ENCODE peak calls at places on chromosomes 1 and 21, in ten cellular contexts. I is Caki2, C is activated T-helper 1 cell treated with Interleukin-2 at 50 U/mL for 16 hours, F is brain microvascular endothelial cell, E is head of caudate nucleus, W is stomach, U is lower leg skin, Q is kidney epithelial cell, D is astrocyte of the spinal cord, H is osteocyte. T is an unnamed sample.

GRCh38 chr1:222880586-222880985 is 65.7 kb downstream of the DISP1 start:
- DNase-seq in U (no peak), W (no peak), C (no peak), I (no peak), H (no peak), F (peak), D (peak), E (no peak), Q (peak), T (peak)

GRCh38 chr1:36112823-36113222 is 12.2 kb downstream of the COL8A2 start:
- DNase-seq in W (no peak), I (no peak), Q (no peak), D (no peak), E (no peak), F (no peak), U (no peak), C (no peak), H (no peak), T (no peak)

GRCh38 chr1:201552941-201553341 is 14.0 kb downstream of the NAV1 start:
- DNase-seq in U (no peak), F (peak), H (no peak), I (peak), D (peak), W (no peak), C (no peak), Q (no peak), E (no peak), T (peak)

GRCh38 chr1:199279872-199280649 is 641.2 kb downstream of the PTPRC start:
- DNase-seq in U (no peak), C (no peak), I (no peak), E (no peak), W (no peak), F (peak), H (no peak), D (no peak), Q (no peak), T (peak)

GRCh38 chr1:175338447-175339135 is 146.0 kb upstream of the KIAA0040 start:
- DNase-seq in E (no peak), W (no peak), D (no peak), I (no peak), Q (no peak), H (no peak), C (peak), U (no peak), F (no peak), T (no peak)

GRCh38 chr1:89363638-89364536 is at the start of gene GBP6:
- DNase-seq in U (no peak), D (no peak), Q (no peak), E (no peak), W (no peak), I (no peak), C (no peak), H (no peak), F (no peak), T (no peak)

GRCh38 chr1:177274687-177275211 is 104.0 kb downstream of the BRINP2 start:
- DNase-seq in H (no peak), I (no peak), Q (no peak), D (peak), C (no peak), F (peak), W (peak), U (no peak), E (no peak), T (peak)

GRCh38 chr1:37513795-37514349 is 694 bp downstream of the MEAF6 start:
- DNase-seq in U (no peak), Q (no peak), H (peak), C (peak), E (peak), D (no peak), F (peak), W (peak), I (no peak), T (no peak)

GRCh38 chr1:35810096-35810860 is 2.5 kb downstream of the AGO4 start:
- DNase-seq in I (no peak), C (no peak), E (peak), Q (peak), H (no peak), F (peak), W (no peak), D (peak), U (no peak), T (peak)

GRCh38 chr1:72229893-72230292 is 52.4 kb downstream of the NEGR1 start:
- DNase-seq in Q (no peak), W (no peak), C (no peak), U (no peak), F (no peak), I (no peak), D (no peak), E (no peak), H (no peak), T (peak)

GRCh38 chr1:3611170-3612019 is at the start of gene MEGF6:
- DNase-seq in H (peak), Q (no peak), W (peak), C (peak), F (peak), I (peak), D (peak), E (peak), U (peak), T (peak)

GRCh38 chr1:66364578-66365391 is 169.2 kb upstream of the SGIP1 start:
- DNase-seq in C (no peak), D (no peak), E (no peak), W (no peak), F (no peak), I (no peak), H (no peak), U (no peak), Q (no peak), T (no peak)

GRCh38 chr1:212288614-212289013 is 3.4 kb downstream of the PPP2R5A start:
- DNase-seq in D (peak), E (no peak), I (peak), C (no peak), H (no peak), Q (no peak), U (no peak), W (no peak), F (no peak), T (peak)

GRCh38 chr1:88980918-88981317 is 11.5 kb downstream of the KYAT3 start:
- DNase-seq in H (no peak), E (no peak), C (no peak), F (no peak), Q (no peak), D (no peak), W (no peak), U (no peak), I (no peak), T (no peak)

GRCh38 chr1:237287876-237288517 is 246.0 kb downstream of the RYR2 start:
- DNase-seq in C (no peak), E (no peak), W (no peak), I (no peak), H (no peak), Q (no peak), D (no peak), U (no peak), F (no peak), T (no peak)

GRCh38 chr1:13513063-13513884 is 529 bp downstream of the LRRC38 start:
- DNase-seq in I (no peak), D (no peak), Q (no peak), C (no peak), E (no peak), W (no peak), F (no peak), U (no peak), H (no peak), T (peak)

GRCh38 chr1:155598842-155599331 is 11.1 kb upstream of the MSTO1 start:
- DNase-seq in E (peak), H (no peak), I (no peak), W (no peak), F (peak), C (no peak), Q (peak), U (no peak), D (peak), T (peak)

GRCh38 chr1:1599919-1600860 is at the start of gene FNDC10:
- DNase-seq in E (no peak), Q (no peak), C (no peak), W (no peak), H (peak), D (no peak), F (no peak), I (no peak), U (no peak), T (no peak)

GRCh38 chr21:41247561-41247968 is 69.0 kb upstream of the FAM3B start:
- DNase-seq in W (peak), H (peak), D (peak), I (peak), U (no peak), F (peak), Q (no peak), C (no peak), E (no peak), T (peak)

GRCh38 chr1:65820983-65821382 is 28.3 kb downstream of the PDE4B start:
- DNase-seq in C (no peak), U (no peak), F (peak), D (peak), I (peak), H (no peak), Q (peak), E (no peak), W (no peak), T (peak)

GRCh38 chr1:115373305-115373704 is 35.3 kb upstream of the NGF start:
- DNase-seq in H (no peak), W (no peak), E (no peak), F (peak), U (no peak), I (peak), C (no peak), D (peak), Q (peak), T (peak)

GRCh38 chr1:43796111-43796581 is 88.8 kb downstream of the ST3GAL3 start:
- DNase-seq in H (no peak), E (no peak), W (no peak), D (peak), I (no peak), C (no peak), Q (no peak), U (no peak), F (peak), T (peak)

GRCh38 chr1:228898582-228898992 is 163.3 kb downstream of the RHOU start:
- DNase-seq in Q (no peak), U (no peak), C (no peak), W (peak), D (no peak), F (no peak), E (no peak), H (peak), I (no peak), T (no peak)

GRCh38 chr1:34889705-34890104 is 30.2 kb upstream of the SMIM12 start:
- DNase-seq in C (no peak), Q (no peak), F (no peak), I (no peak), H (no peak), D (no peak), U (no peak), E (no peak), W (no peak), T (peak)

GRCh38 chr1:9111957-9112356 is 16.9 kb downstream of the GPR157 start:
- DNase-seq in F (no peak), I (no peak), H (no peak), E (no peak), U (no peak), W (no peak), D (no peak), C (no peak), Q (no peak), T (no peak)

GRCh38 chr1:62573675-62574074 is 23.6 kb upstream of the ANGPTL3 start:
- DNase-seq in F (no peak), H (no peak), C (no peak), E (no peak), I (no peak), W (no peak), D (no peak), Q (no peak), U (no peak), T (no peak)

GRCh38 chr1:188895611-188896010 is 1582.1 kb downstream of the BRINP3 start:
- DNase-seq in W (no peak), Q (no peak), H (no peak), E (no peak), C (no peak), I (no peak), U (no peak), D (no peak), F (no peak), T (no peak)

T was measured in cardiac fibroblast.